ENCODE peak calls at places on chromosomes 5 and 9, in five cellular contexts. Y is lower lobe of right lung; N is CD8-positive, alpha-beta T cell; Q is tibial nerve; B is fibroblast of mammary gland. G is an unnamed sample.

GRCh38 chr9:117535439-117535838 is 120.6 kb upstream of the ASTN2 start:
- DNase-seq in N (no peak), Q (no peak), B (no peak), Y (no peak), G (no peak)

GRCh38 chr5:56684159-56684558 is 131.2 kb upstream of the MAP3K1 start:
- DNase-seq in N (no peak), B (no peak), Q (no peak), Y (no peak), G (no peak)

GRCh38 chr5:40754381-40755092 is 1.2 kb downstream of the TTC33 start:
- DNase-seq in B (peak; percentile 55), Y (no peak), N (no peak), Q (no peak), G (no peak)

GRCh38 chr5:6188344-6188743 is 190.0 kb downstream of the MED10 start:
- DNase-seq in N (no peak), Q (no peak), B (no peak), Y (no peak), G (no peak)

GRCh38 chr9:87714819-87715218 is 11.1 kb upstream of the CTSL start:
- DNase-seq in N (no peak), Y (no peak), B (peak; percentile 96), Q (peak; percentile 78), G (no peak)

GRCh38 chr9:89714316-89714715 is 109.5 kb downstream of the GADD45G start:
- DNase-seq in Y (no peak), Q (no peak), N (no peak), B (peak; percentile 8), G (no peak)

GRCh38 chr9:134689320-134690181 is 47.9 kb downstream of the COL5A1 start:
- DNase-seq in B (peak; percentile 71), Y (peak; percentile 67), N (no peak), Q (peak; percentile 79), G (peak; percentile 72)

GRCh38 chr9:89655047-89655989 is 50.5 kb downstream of the GADD45G start:
- DNase-seq in Q (no peak), N (no peak), B (peak; percentile 37), Y (no peak), G (no peak)

GRCh38 chr5:138611295-138612220 is 36.4 kb upstream of the HSPA9 start:
- DNase-seq in Q (no peak), N (no peak), Y (no peak), B (no peak), G (peak; percentile 32)

GRCh38 chr9:96073531-96074284 is 198.2 kb downstream of the ERCC6L2 start:
- DNase-seq in N (no peak), B (no peak), Q (no peak), Y (no peak), G (no peak)

GRCh38 chr5:132055441-132055807 is 5.0 kb upstream of the IL3 start:
- DNase-seq in Y (no peak), N (no peak), B (no peak), Q (no peak), G (no peak)

GRCh38 chr9:98453589-98454311 is 198.3 kb upstream of the TBC1D2 start:
- DNase-seq in N (no peak), Q (no peak), B (peak; percentile 33), Y (no peak), G (no peak)

GRCh38 chr9:2634818-2635217 is 13.2 kb downstream of the VLDLR start:
- DNase-seq in Y (no peak), N (no peak), Q (no peak), B (no peak), G (no peak)

GRCh38 chr9:87500491-87500890 is 2.8 kb downstream of the DAPK1 start:
- DNase-seq in Y (no peak), Q (no peak), B (peak; percentile 9), N (no peak), G (no peak)

GRCh38 chr9:137278061-137278912 is 761 bp downstream of the TOR4A start:
- DNase-seq in Y (peak; percentile 69), N (no peak), B (no peak), Q (no peak), G (no peak)

GRCh38 chr9:95174038-95174437 is 143.5 kb downstream of the FANCC start:
- DNase-seq in Y (no peak), N (no peak), B (no peak), Q (no peak), G (no peak)

GRCh38 chr9:304519-305185 is 90.0 kb downstream of the DOCK8 start:
- DNase-seq in B (no peak), Q (no peak), Y (no peak), N (no peak), G (no peak)

GRCh38 chr5:17196686-17197085 is 20.7 kb upstream of the BASP1 start:
- DNase-seq in Y (no peak), B (no peak), N (no peak), Q (no peak), G (no peak)

GRCh38 chr5:139845846-139846681 is 50.5 kb downstream of the PSD2 start:
- DNase-seq in B (no peak), N (no peak), Y (no peak), Q (no peak), G (no peak)

GRCh38 chr5:180090098-180090768 is 18.7 kb upstream of the RNF130 start:
- DNase-seq in Y (peak; percentile 86), B (peak; percentile 54), Q (peak; percentile 47), N (peak; percentile 77), G (peak; percentile 85)

GRCh38 chr5:58394326-58394725 is 65.6 kb downstream of the PLK2 start:
- DNase-seq in B (no peak), Q (no peak), N (no peak), Y (no peak), G (no peak)

GRCh38 chr5:1511651-1512540 is 11.9 kb downstream of the LPCAT1 start:
- DNase-seq in N (peak; percentile 9), Y (no peak), Q (no peak), B (peak; percentile 75), G (peak; percentile 8)

GRCh38 chr5:175113947-175114346 is 330.0 kb downstream of the DRD1 start:
- DNase-seq in Y (no peak), N (no peak), B (no peak), Q (no peak), G (no peak)

GRCh38 chr5:60178101-60178500 is 284.6 kb upstream of the PDE4D start:
- DNase-seq in N (no peak), Y (no peak), Q (no peak), B (no peak), G (no peak)

GRCh38 chr9:69898714-69899209 is 78.1 kb downstream of the CFAP95 start:
- DNase-seq in Y (no peak), B (peak; percentile 83), Q (no peak), N (no peak), G (no peak)

GRCh38 chr5:32202394-32202793 is 28.3 kb upstream of the GOLPH3 start:
- DNase-seq in Y (no peak), Q (no peak), B (peak; percentile 77), N (no peak), G (no peak)

GRCh38 chr9:98262056-98262455 is 6.6 kb upstream of the TBC1D2 start:
- DNase-seq in N (no peak), Q (no peak), Y (no peak), B (no peak), G (no peak)

GRCh38 chr5:3333836-3334235 is 261.8 kb upstream of the IRX1 start:
- DNase-seq in N (no peak), B (no peak), Q (no peak), Y (no peak), G (no peak)

GRCh38 chr9:107637421-107638420 is 148.2 kb upstream of the KLF4 start:
- DNase-seq in B (peak; percentile 96), N (no peak), Y (peak; percentile 87), Q (peak; percentile 96), G (peak; percentile 32)

GRCh38 chr5:129903466-129904101 is 681 bp upstream of the CHSY3 start:
- DNase-seq in N (no peak), Q (peak; percentile 6), Y (no peak), B (no peak), G (no peak)

GRCh38 chr5:129904667-129905466 is 602 bp downstream of the CHSY3 start:
- DNase-seq in N (no peak), Y (peak; percentile 44), B (peak; percentile 10), Q (no peak), G (peak; percentile 18)

GRCh38 chr5:129902806-129903205 is 1.5 kb upstream of the CHSY3 start:
- DNase-seq in Y (no peak), Q (no peak), B (no peak), N (no peak), G (no peak)

GRCh38 chr5:129904102-129904666 is at the start of gene CHSY3:
- DNase-seq in N (no peak), Q (peak; percentile 72), Y (peak; percentile 89), B (peak; percentile 72), G (peak; percentile 66)

GRCh38 chr5:129899454-129899853 is 4.8 kb upstream of the CHSY3 start:
- DNase-seq in N (no peak), B (peak; percentile 54), Q (no peak), Y (no peak), G (no peak)
- TF ChIP-seq CTCF in N (no peak), B (peak; percentile 29), Q (peak; percentile 24), Y (peak; percentile 43), G (peak; percentile 21)

GRCh38 chr9:83219154-83219923 is 156.4 kb upstream of the RASEF start:
- DNase-seq in N (no peak), Q (peak; percentile 60), B (peak; percentile 78), Y (peak; percentile 87), G (peak; percentile 65)
- TF ChIP-seq CTCF in N (no peak), Q (peak; percentile 24), B (peak; percentile 81), Y (peak; percentile 74), G (peak; percentile 66)

GRCh38 chr5:141559481-141559880 is 59.3 kb downstream of the DIAPH1 start:
- DNase-seq in Q (no peak), N (no peak), B (peak; percentile 82), Y (no peak), G (no peak)

GRCh38 chr5:141560725-141561483 is 57.9 kb downstream of the DIAPH1 start:
- DNase-seq in Y (peak; percentile 60), B (peak; percentile 98), Q (peak; percentile 94), N (no peak), G (peak; percentile 51)

GRCh38 chr5:141560141-141560540 is 58.7 kb downstream of the DIAPH1 start:
- DNase-seq in N (no peak), B (peak; percentile 19), Q (no peak), Y (no peak), G (no peak)

GRCh38 chr5:141557681-141558136 is 61.1 kb downstream of the DIAPH1 start:
- DNase-seq in N (peak; percentile 76), Y (peak; percentile 78), Q (peak; percentile 84), B (peak; percentile 100), G (peak; percentile 55)

DNA sequence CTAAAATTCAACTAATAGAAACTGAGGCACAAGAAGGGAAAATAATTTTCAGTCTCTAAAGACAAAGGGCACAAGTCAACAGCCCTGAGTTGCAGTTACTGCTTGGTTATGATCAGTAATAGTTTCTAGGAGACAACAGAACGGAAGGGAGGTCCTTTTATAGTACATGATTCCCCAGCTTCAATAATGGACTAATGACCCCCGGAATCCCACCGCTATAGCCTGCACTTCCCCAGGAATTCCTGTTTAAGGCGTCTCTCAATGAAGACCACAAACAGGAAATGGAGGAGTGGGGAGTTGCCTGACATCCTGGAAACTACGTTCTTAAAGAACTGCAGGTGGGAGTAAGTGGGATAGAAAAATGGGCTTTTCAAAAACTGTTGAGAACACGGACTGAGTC is 60.6 kb downstream of the DIAPH1 start:
- DNase-seq in Y (no peak), N (no peak), Q (no peak), B (peak; percentile 31), G (no peak)
- TF ChIP-seq CTCF in Y (no peak), N (no peak), Q (no peak), B (no peak), G (no peak)

GRCh38 chr9:129460323-129461261 is 160.3 kb downstream of the C9orf50 start:
- DNase-seq in Y (peak; percentile 98), B (peak; percentile 98), Q (peak; percentile 95), N (peak; percentile 92), G (peak; percentile 86)
- TF ChIP-seq CTCF in Y (no peak), B (no peak), Q (no peak), N (no peak), G (no peak)

G was measured in progenitor cell of endocrine pancreas.